ENCODE peak calls at places on chromosomes 7 and 10, in six cellular contexts. C is esophagus squamous epithelium, I is brain microvascular endothelial cell, N is endodermal cell, K is heart right ventricle, F is adrenal gland. A is an unnamed sample.

GRCh38 chr7:142231716-142232115 is 26.1 kb downstream of the PRSS58 start:
- DNase-seq in C (no peak), I (no peak), N (peak; percentile 91), K (peak; percentile 14), F (no peak), A (no peak)

GRCh38 chr10:23156447-23157150 is 35.5 kb upstream of the PTF1A start:
- DNase-seq in C (no peak), I (no peak), N (no peak), K (no peak), F (no peak), A (no peak)

GRCh38 chr10:12981570-12981969 is 19.9 kb downstream of the CCDC3 start:
- DNase-seq in C (no peak), I (peak; percentile 70), N (no peak), K (no peak), F (no peak), A (peak; percentile 45)

GRCh38 chr10:131841131-131841661 is 59.6 kb upstream of the PPP2R2D start:
- DNase-seq in C (no peak), I (no peak), N (peak; percentile 53), K (no peak), F (no peak), A (no peak)

GRCh38 chr10:87657370-87657769 is 2.3 kb upstream of the PAPSS2 start:
- DNase-seq in C (no peak), I (peak; percentile 69), N (no peak), K (no peak), F (peak; percentile 79), A (peak; percentile 91)

GRCh38 chr7:95899919-95900513 is 127.7 kb downstream of the DYNC1I1 start:
- DNase-seq in C (no peak), I (no peak), N (peak; percentile 77), K (no peak), F (no peak), A (no peak)

GRCh38 chr7:48140001-48140681 is 31.1 kb upstream of the ABCA13 start:
- DNase-seq in C (no peak), I (no peak), N (no peak), K (no peak), F (no peak), A (peak; percentile 20)

GRCh38 chr7:106217089-106217542 is 67.7 kb downstream of the NAMPT start:
- DNase-seq in C (peak; percentile 9), I (peak; percentile 28), N (peak; percentile 54), K (peak; percentile 57), F (peak; percentile 72), A (peak; percentile 97)

GRCh38 chr7:26699761-26700160 is 164.6 kb downstream of the SKAP2 start:
- DNase-seq in C (no peak), I (no peak), N (no peak), K (no peak), F (no peak), A (no peak)

GRCh38 chr10:127254276-127254675 is 57.9 kb upstream of the INSYN2A start:
- DNase-seq in C (no peak), I (peak; percentile 2), N (no peak), K (no peak), F (no peak), A (peak; percentile 72)

GRCh38 chr7:142494021-142494420 is 236.2 kb upstream of the PRSS58 start:
- DNase-seq in C (no peak), I (no peak), N (no peak), K (no peak), F (no peak), A (no peak)

GRCh38 chr7:2072798-2073197 is 159.9 kb downstream of the MAD1L1 start:
- DNase-seq in C (no peak), I (no peak), N (no peak), K (no peak), F (no peak), A (no peak)

GRCh38 chr7:40419832-40420231 is 285.0 kb downstream of the SUGCT start:
- DNase-seq in C (no peak), I (no peak), N (no peak), K (no peak), F (no peak), A (peak; percentile 6)

GRCh38 chr7:133869556-133869955 is 257.6 kb upstream of the LRGUK start:
- DNase-seq in C (no peak), I (no peak), N (no peak), K (no peak), F (no peak), A (no peak)

GRCh38 chr10:71899665-71900412 is 48.8 kb upstream of the PSAP start:
- DNase-seq in C (no peak), I (no peak), N (no peak), K (no peak), F (no peak), A (no peak)

GRCh38 chr7:519974-520458 is 370 bp upstream of the PDGFA start:
- DNase-seq in C (no peak), I (no peak), N (peak; percentile 90), K (peak; percentile 65), F (peak; percentile 50), A (peak; percentile 65)

GRCh38 chr7:4227105-4228010 is 454.7 kb upstream of the FOXK1 start:
- DNase-seq in C (no peak), I (no peak), N (peak; percentile 24), K (no peak), F (no peak), A (no peak)

GRCh38 chr7:34430456-34430855 is 227.6 kb upstream of the NPSR1 start:
- DNase-seq in C (no peak), I (peak; percentile 52), N (peak; percentile 58), K (no peak), F (no peak), A (peak; percentile 95)
- TF ChIP-seq CTCF in C (peak; percentile 56), I (peak; percentile 49), N (peak; percentile 65), K (no peak), F (no peak), A (peak; percentile 76)

GRCh38 chr10:50325449-50326188 is 74.3 kb upstream of the ASAH2 start:
- DNase-seq in C (no peak), I (peak; percentile 94), N (no peak), K (peak; percentile 34), F (peak; percentile 53), A (peak; percentile 96)

GRCh38 chr10:50322075-50322474 is 70.8 kb upstream of the ASAH2 start:
- DNase-seq in C (no peak), I (peak; percentile 37), N (no peak), K (no peak), F (no peak), A (peak; percentile 45)

GRCh38 chr10:50324680-50325393 is 73.5 kb upstream of the ASAH2 start:
- DNase-seq in C (no peak), I (no peak), N (no peak), K (no peak), F (no peak), A (no peak)

GRCh38 chr10:50331486-50331885 is 80.2 kb upstream of the ASAH2 start:
- DNase-seq in C (no peak), I (no peak), N (no peak), K (no peak), F (no peak), A (no peak)

GRCh38 chr10:50326757-50327701 is 75.7 kb upstream of the ASAH2 start:
- DNase-seq in C (no peak), I (peak; percentile 45), N (no peak), K (peak; percentile 19), F (no peak), A (peak; percentile 86)
- H3K4me3 ChIP-seq in C (peak overlapping the region; percentile 25), I (no peak overlapping the region), N (no peak overlapping the region), K (peak overlapping the region; percentile 10), F (no peak overlapping the region), A (peak overlapping the region; percentile 9)

GRCh38 chr7:149427096-149427680 is 33.7 kb downstream of the ZNF777 start:
- DNase-seq in C (no peak), I (no peak), N (no peak), K (no peak), F (no peak), A (no peak)

GRCh38 chr7:149420006-149420405 is 40.9 kb downstream of the ZNF777 start:
- DNase-seq in C (no peak), I (no peak), N (no peak), K (no peak), F (no peak), A (no peak)

GRCh38 chr7:149423441-149423970 is 37.4 kb downstream of the ZNF777 start:
- DNase-seq in C (no peak), I (no peak), N (no peak), K (peak; percentile 17), F (peak; percentile 37), A (no peak)

GRCh38 chr7:149422914-149423285 is 38.0 kb downstream of the ZNF777 start:
- DNase-seq in C (no peak), I (no peak), N (no peak), K (peak; percentile 43), F (peak; percentile 39), A (no peak)

DNA sequence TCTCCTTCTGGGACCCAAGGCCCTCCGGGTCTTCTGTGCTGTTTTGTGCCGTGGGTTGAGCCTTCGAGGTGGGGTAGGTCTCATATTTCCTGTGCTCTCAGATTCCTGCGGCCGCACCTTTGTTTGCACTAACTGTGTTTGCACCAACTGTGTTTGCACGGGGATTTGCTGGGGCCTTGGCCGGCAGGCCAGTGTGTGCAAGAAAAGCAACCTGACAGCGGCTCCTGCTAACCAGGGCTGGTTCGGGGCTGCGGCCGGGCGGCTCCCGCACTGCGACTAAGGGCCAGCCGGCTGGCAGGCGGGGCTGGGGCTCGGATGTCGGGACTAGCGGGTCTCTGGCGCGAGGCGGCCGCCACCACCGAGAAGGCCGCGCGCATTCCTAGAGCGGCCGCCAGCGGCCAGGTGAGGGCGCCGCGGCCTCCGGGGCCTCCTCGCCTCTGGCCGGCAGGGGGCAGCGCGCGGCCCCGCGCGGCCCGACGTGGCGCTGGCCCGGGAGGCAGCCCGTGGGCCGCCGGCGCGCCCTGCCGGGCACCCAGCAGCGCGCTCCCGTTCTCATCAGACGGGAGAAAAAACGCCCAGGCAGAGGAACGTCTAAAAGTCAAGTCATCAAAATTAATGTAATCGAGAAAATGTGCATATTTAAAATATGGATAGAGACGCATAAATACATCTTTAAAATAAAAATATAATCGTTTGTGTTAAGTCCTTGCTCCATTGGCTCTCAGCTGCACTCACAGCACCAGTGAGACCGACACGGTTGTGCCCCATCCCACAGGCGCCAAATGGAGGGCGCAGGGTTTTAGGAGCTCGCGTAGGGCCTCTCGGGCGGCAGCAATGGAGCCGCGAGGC is 38.6 kb downstream of the ZNF777 start:
- DNase-seq in C (no peak), I (peak; percentile 27), N (peak; percentile 93), K (peak; percentile 74), F (peak; percentile 39), A (peak; percentile 69)
- TF ChIP-seq CTCF in C (peak; percentile 84), I (peak; percentile 45), N (peak; percentile 73), K (peak; percentile 47), F (peak; percentile 70), A (peak; percentile 29)

GRCh38 chr7:102916881-102917280 is 4.1 kb downstream of the LRRC17 start:
- DNase-seq in C (no peak), I (peak; percentile 20), N (no peak), K (no peak), F (no peak), A (peak; percentile 41)

GRCh38 chr7:102916426-102916825 is 3.6 kb downstream of the LRRC17 start:
- DNase-seq in C (no peak), I (peak; percentile 64), N (no peak), K (no peak), F (no peak), A (peak; percentile 79)

GRCh38 chr7:102912742-102913141 is at the start of gene LRRC17:
- DNase-seq in C (no peak), I (peak; percentile 96), N (no peak), K (no peak), F (no peak), A (peak; percentile 94)

GRCh38 chr7:102914585-102914984 is 1.8 kb downstream of the LRRC17 start:
- DNase-seq in C (no peak), I (peak; percentile 95), N (peak; percentile 67), K (peak; percentile 32), F (peak; percentile 26), A (peak; percentile 92)

DNA sequence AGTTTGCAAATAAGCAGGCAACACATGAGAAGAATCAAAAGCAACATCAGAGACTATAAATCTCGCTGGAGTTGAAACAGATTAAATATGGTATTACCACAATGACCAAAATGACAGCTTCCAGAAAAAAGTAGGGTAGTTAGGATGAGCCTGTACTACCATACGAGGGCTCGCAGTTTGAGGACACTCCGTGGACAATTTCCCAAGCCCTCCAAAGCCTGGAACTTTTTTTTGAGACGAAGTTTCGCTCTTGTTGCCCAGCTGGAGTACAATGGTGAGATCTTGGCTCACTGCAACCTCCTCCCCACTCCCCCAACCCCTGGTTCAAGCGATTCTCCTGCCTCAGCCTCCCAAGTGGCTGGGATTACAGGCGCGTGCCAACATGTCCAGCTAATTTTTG is 1.0 kb downstream of the LRRC17 start:
- DNase-seq in C (no peak), I (peak; percentile 24), N (no peak), K (no peak), F (no peak), A (peak; percentile 44)
- H3K4me3 ChIP-seq in C (no peak overlapping the region), I (peak overlapping the region; percentile 69), N (no peak overlapping the region), K (peak overlapping the region; percentile 4), F (no peak overlapping the region), A (peak overlapping the region; percentile 74)